ENCODE peak calls at places on chromosomes 4 and X, in four cellular contexts. H, W, B and V are unnamed samples.
A peak's percentile ranks its signal among the peaks of the same experiment; 100 is the strongest.

GRCh38 chrX:2325076-2325784 is 175.5 kb downstream of the DHRSX start:
- DNase-seq in H (no peak), W (no peak), B (peak; percentile 44), V (peak; percentile 63)

GRCh38 chr4:19478791-19479190 is 772.9 kb upstream of the SLIT2 start:
- DNase-seq in H (no peak), W (no peak), B (no peak), V (no peak)

GRCh38 chrX:283115-283845 is 2.1 kb downstream of the PLCXD1 start:
- DNase-seq in H (peak; percentile 96), W (no peak), B (peak; percentile 90), V (peak; percentile 86)

GRCh38 chr4:168621806-168622589 is 125.1 kb downstream of the PALLD start:
- DNase-seq in H (no peak), W (no peak), B (no peak), V (no peak)

GRCh38 chrX:63434665-63435064 is 83.5 kb upstream of the SPIN4 start:
- DNase-seq in H (peak; percentile 14), W (no peak), B (peak; percentile 76), V (no peak)

GRCh38 chr4:35500812-35501211 is 743.5 kb downstream of the ARAP2 start:
- DNase-seq in H (no peak), W (no peak), B (no peak), V (peak; percentile 8)

GRCh38 chr4:152243890-152244595 is 291.8 kb downstream of the FBXW7 start:
- DNase-seq in H (no peak), W (no peak), B (no peak), V (no peak)

GRCh38 chrX:68714856-68715255 is 67.4 kb downstream of the STARD8 start:
- DNase-seq in H (no peak), W (no peak), B (no peak), V (no peak)

GRCh38 chrX:154411322-154411980 is at the start of gene TAFAZZIN:
- DNase-seq in H (peak; percentile 80), W (peak; percentile 21), B (peak; percentile 85), V (no peak)

GRCh38 chrX:4851534-4851933 is 1138.1 kb upstream of the PRKX start:
- DNase-seq in H (no peak), W (no peak), B (no peak), V (no peak)

GRCh38 chr4:15479089-15479912 is 9.6 kb downstream of the CC2D2A start:
- DNase-seq in H (peak; percentile 84), W (peak; percentile 77), B (peak; percentile 52), V (no peak)

GRCh38 chr4:157389751-157390150 is 169.2 kb downstream of the GRIA2 start:
- DNase-seq in H (no peak), W (no peak), B (no peak), V (no peak)

GRCh38 chrX:20144491-20144890 is 2.9 kb upstream of the EIF1AX start:
- DNase-seq in H (no peak), W (no peak), B (no peak), V (no peak)

GRCh38 chr4:122584517-122584916 is 36.3 kb downstream of the IL21 start:
- DNase-seq in H (no peak), W (no peak), B (no peak), V (no peak)

GRCh38 chrX:25206761-25207160 is 191.0 kb upstream of the ARX start:
- DNase-seq in H (no peak), W (no peak), B (no peak), V (no peak)

GRCh38 chr4:24857996-24858395 is 54.8 kb downstream of the CCDC149 start:
- DNase-seq in H (no peak), W (no peak), B (no peak), V (no peak)

GRCh38 chrX:39760930-39761329 is 336.8 kb downstream of the BCOR start:
- DNase-seq in H (no peak), W (no peak), B (no peak), V (no peak)

GRCh38 chr4:1179089-1179441 is 6.7 kb upstream of the SPON2 start:
- DNase-seq in H (no peak), W (no peak), B (peak; percentile 78), V (no peak)
- TF ChIP-seq CHD4 in H (no peak), W (no peak), B (no peak), V (no peak)

GRCh38 chr4:146122398-146122797 is 53.1 kb upstream of the LSM6 start:
- DNase-seq in H (no peak), W (no peak), B (no peak), V (no peak)

GRCh38 chr4:146124023-146124680 is 51.4 kb upstream of the LSM6 start:
- DNase-seq in H (no peak), W (no peak), B (no peak), V (no peak)

GRCh38 chr4:146121757-146122156 is 53.8 kb upstream of the LSM6 start:
- DNase-seq in H (no peak), W (no peak), B (no peak), V (no peak)

GRCh38 chr4:146123231-146123630 is 52.3 kb upstream of the LSM6 start:
- DNase-seq in H (no peak), W (no peak), B (no peak), V (no peak)

DNA sequence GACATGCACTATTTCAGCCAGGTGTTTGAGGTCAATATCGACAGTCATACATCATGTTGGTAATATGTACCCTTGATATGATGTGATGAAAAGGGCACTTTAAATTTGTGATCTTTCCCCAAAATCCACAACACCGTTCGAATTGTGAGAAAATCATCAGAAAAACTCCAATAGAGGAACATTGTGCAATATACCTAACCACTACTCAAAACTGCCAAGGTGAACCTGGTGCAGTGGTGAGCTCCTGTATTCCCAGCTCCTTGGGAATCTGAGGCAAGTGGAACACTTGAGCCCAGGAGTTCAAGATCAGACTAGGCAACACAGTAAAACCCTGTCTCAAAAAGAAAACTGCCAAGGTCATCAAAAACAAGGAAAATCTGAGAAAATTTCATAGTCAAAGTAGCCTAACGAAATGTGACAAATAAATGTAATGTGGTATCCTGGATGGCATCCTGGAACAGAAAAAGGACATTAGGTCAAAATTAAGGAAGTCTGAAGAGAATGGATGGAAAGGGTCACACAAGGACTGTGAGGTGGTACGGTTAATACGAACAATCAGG is 55.6 kb upstream of the LSM6 start:
- DNase-seq in H (no peak), W (no peak), B (no peak), V (no peak)
- TF ChIP-seq CEBPB in H (no peak), W (peak; percentile 31), B (no peak), V (no peak)

GRCh38 chr4:7426525-7427171 is 8.1 kb downstream of the PSAPL1 start:
- DNase-seq in H (no peak), W (no peak), B (no peak), V (no peak)

GRCh38 chr4:7423801-7424552 is 10.8 kb downstream of the PSAPL1 start:
- DNase-seq in H (no peak), W (no peak), B (no peak), V (no peak)

GRCh38 chr4:7425591-7426468 is 8.9 kb downstream of the PSAPL1 start:
- DNase-seq in H (no peak), W (no peak), B (no peak), V (no peak)

GRCh38 chr4:7424553-7425111 is 10.1 kb downstream of the PSAPL1 start:
- DNase-seq in H (no peak), W (no peak), B (no peak), V (no peak)

DNA sequence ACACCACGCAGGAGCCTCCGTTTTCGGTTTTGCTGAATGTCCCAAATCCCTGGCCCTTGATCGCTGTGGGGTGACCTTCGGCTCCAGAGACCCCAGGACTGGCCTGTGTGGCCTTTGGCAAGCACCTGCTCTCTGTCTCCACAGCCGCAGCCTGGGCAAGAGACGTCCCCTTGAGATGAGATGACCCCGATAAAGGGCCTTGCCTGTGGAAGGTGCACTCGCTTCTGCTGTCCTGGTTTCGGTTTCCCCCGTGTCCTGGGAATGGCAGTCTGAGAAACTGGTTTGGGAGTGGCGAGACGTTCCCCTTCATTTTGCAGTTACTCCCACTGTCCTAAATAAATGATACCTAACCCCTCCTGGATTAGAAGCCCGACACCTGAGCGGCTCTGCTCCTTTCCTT is 9.6 kb downstream of the PSAPL1 start:
- DNase-seq in H (no peak), W (no peak), B (no peak), V (no peak)
- TF ChIP-seq CHD4 in H (no peak), W (no peak), B (no peak), V (no peak)

GRCh38 chrX:80138938-80139337 is 124.4 kb downstream of the TBX22 start:
- DNase-seq in H (no peak), W (no peak), B (no peak), V (no peak)
- TF ChIP-seq CEBPB in H (no peak), W (no peak), B (no peak), V (no peak)

DNA sequence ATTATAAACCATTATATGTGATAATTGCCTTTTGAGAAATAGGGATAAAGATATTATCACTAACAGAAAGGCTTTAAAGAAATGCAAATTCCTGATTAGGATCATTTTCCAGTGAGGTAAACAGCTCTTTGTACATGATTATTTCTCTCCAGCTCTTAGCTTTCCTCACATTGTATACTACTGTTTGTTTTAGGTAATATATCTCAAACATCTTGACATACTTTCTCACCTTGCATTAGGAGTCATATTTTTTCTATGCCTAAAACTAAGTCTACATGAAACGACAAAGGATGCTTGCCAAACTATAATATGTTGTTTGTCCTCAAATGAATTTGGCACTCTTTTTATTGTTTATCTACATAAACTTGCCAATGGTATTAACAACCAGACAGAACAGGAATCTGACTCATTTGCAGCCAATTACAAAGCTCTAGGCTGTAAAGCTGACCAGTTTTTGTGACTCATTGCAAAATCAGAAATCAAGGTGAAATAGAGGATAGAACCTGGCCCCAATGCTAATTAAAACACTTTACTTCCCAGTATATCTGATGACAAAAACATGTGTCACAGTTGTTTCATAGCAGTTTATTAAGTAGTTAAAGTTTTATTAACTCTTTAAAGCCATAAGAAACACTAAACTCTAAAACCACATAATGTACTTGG is 107.0 kb downstream of the IQCM start:
- DNase-seq in H (no peak), W (no peak), B (no peak), V (no peak)
- TF ChIP-seq CHD4 in H (no peak), W (no peak), B (no peak), V (no peak)

GRCh38 chr4:139188648-139189416 is 11.8 kb upstream of the ELF2 start:
- DNase-seq in H (no peak), W (no peak), B (peak; percentile 73), V (no peak)

GRCh38 chr4:139189417-139189749 is 12.4 kb upstream of the ELF2 start:
- DNase-seq in H (no peak), W (no peak), B (no peak), V (no peak)

GRCh38 chr4:139184129-139184528 is 7.1 kb upstream of the ELF2 start:
- DNase-seq in H (peak; percentile 43), W (no peak), B (no peak), V (no peak)
- TF ChIP-seq CEBPB in H (no peak), W (no peak), B (no peak), V (no peak)

GRCh38 chrX:21932277-21932996 is 8.1 kb upstream of the SMS start:
- DNase-seq in H (peak; percentile 75), W (peak; percentile 21), B (no peak), V (no peak)
- TF ChIP-seq CHD4 in H (no peak), W (no peak), B (no peak), V (no peak)

DNA sequence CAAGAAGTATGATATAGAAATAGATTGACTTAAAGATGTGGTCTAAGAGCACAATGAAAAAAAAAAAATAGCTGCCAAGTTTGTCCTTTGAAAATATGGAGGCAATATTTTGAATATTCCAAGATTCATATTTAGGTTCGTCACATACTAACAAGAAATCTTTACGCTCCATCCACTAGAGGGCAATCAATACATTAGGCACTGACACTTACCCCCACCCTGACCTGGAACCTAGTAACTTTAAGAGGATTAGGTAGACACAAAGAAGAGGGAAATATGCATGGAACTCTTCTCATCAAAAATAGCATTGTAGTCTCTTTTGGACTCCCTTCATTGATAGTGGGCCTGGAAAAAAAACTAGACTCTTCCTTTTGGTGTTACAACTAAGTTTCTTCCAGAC is 1108.1 kb downstream of the PCDH19 start:
- DNase-seq in H (peak; percentile 19), W (peak; percentile 5), B (no peak), V (no peak)
- TF ChIP-seq CEBPB in H (no peak), W (no peak), B (no peak), V (no peak)